ENCODE peak calls at places on chromosomes 11 and 22, in five cellular contexts. O is Peyer's patch; B is cardiac fibroblast; T is small intestine; X is stimulated activated CD4-positive, alpha-beta T cell treated with anti-CD3 and anti-CD28 coated beads, TNF-alpha, amount 100 ng/mL, for 24 hours. G is an unnamed sample.
A peak's percentile ranks its signal among the peaks of the same experiment; 100 is the strongest.

GRCh38 chr11:1776331-1776851 is 12.7 kb upstream of the CTSD start:
- DNase-seq in O (peak; percentile 2), B (no peak), T (no peak), X (no peak), G (no peak)

GRCh38 chr22:45885941-45886395 is 91.0 kb downstream of the WNT7B start:
- DNase-seq in O (no peak), B (no peak), T (no peak), X (no peak), G (no peak)

GRCh38 chr22:49208768-49209252 is 618.9 kb downstream of the BRD1 start:
- DNase-seq in O (no peak), B (no peak), T (no peak), X (no peak), G (peak; percentile 68)

GRCh38 chr11:13778345-13778744 is 109.9 kb downstream of the FAR1 start:
- DNase-seq in O (no peak), B (no peak), T (no peak), X (no peak), G (no peak)

GRCh38 chr11:78830277-78830676 is 255.6 kb upstream of the NARS2 start:
- DNase-seq in O (no peak), B (no peak), T (no peak), X (no peak), G (no peak)

GRCh38 chr11:32034149-32034548 is 56.7 kb upstream of the RCN1 start:
- DNase-seq in O (no peak), B (peak; percentile 96), T (no peak), X (no peak), G (no peak)

GRCh38 chr11:68117896-68118470 is 3.2 kb downstream of the CHKA start:
- DNase-seq in O (no peak), B (no peak), T (no peak), X (no peak), G (no peak)

GRCh38 chr11:30172872-30173271 is 57.9 kb upstream of the FSHB start:
- DNase-seq in O (no peak), B (no peak), T (no peak), X (no peak), G (no peak)

G was measured in type B pancreatic cell.